ENCODE peak calls at places on chromosome 20, in five cellular contexts. Y, H, U, Q and Z are unnamed samples.

GRCh38 chr20:32980131-32980941 is 23.9 kb downstream of the SUN5 start:
- DNase-seq in Y (no peak), H (no peak), U (peak), Q (no peak), Z (no peak)

GRCh38 chr20:50610212-50610718 is 81.1 kb downstream of the RIPOR3 start:
- DNase-seq in Y (no peak), H (no peak), U (peak), Q (no peak), Z (no peak)

GRCh38 chr20:64033981-64034493 is 1.9 kb upstream of the C20orf204 start:
- DNase-seq in Y (no peak), H (no peak), U (no peak), Q (no peak), Z (no peak)

GRCh38 chr20:15739056-15739455 is 834.2 kb downstream of the KIF16B start:
- DNase-seq in Y (no peak), H (no peak), U (no peak), Q (no peak), Z (no peak)

GRCh38 chr20:10848810-10849370 is 175.1 kb upstream of the JAG1 start:
- DNase-seq in Y (peak), H (no peak), U (peak), Q (peak), Z (no peak)

GRCh38 chr20:8812818-8813217 is 256.1 kb upstream of the PLCB4 start:
- DNase-seq in Y (no peak), H (peak), U (no peak), Q (peak), Z (no peak)

GRCh38 chr20:60629206-60629605 is 622.9 kb upstream of the CDH4 start:
- DNase-seq in Y (no peak), H (no peak), U (no peak), Q (no peak), Z (no peak)

GRCh38 chr20:57600324-57601210 is 19.7 kb downstream of the ZBP1 start:
- DNase-seq in Y (no peak), H (no peak), U (no peak), Q (no peak), Z (no peak)

GRCh38 chr20:52082612-52083011 is 109.0 kb downstream of the ZFP64 start:
- DNase-seq in Y (no peak), H (no peak), U (no peak), Q (no peak), Z (no peak)

GRCh38 chr20:37526839-37527637 is 638 bp downstream of the BLCAP start:
- DNase-seq in Y (no peak), H (no peak), U (no peak), Q (no peak), Z (no peak)

GRCh38 chr20:37525810-37526209 is 1.9 kb downstream of the BLCAP start:
- DNase-seq in Y (no peak), H (no peak), U (no peak), Q (no peak), Z (no peak)

GRCh38 chr20:37527638-37528441 is at the start of gene BLCAP:
- DNase-seq in Y (peak), H (peak), U (peak), Q (peak), Z (peak)

GRCh38 chr20:37524859-37525708 is 2.6 kb downstream of the BLCAP start:
- DNase-seq in Y (no peak), H (no peak), U (no peak), Q (no peak), Z (no peak)

GRCh38 chr20:37526238-37526838 is 1.3 kb downstream of the BLCAP start:
- DNase-seq in Y (no peak), H (peak), U (peak), Q (peak), Z (peak)
- TF ChIP-seq SUZ12 in Y (no peak), H (no peak), U (no peak), Q (no peak), Z (no peak)

DNA sequence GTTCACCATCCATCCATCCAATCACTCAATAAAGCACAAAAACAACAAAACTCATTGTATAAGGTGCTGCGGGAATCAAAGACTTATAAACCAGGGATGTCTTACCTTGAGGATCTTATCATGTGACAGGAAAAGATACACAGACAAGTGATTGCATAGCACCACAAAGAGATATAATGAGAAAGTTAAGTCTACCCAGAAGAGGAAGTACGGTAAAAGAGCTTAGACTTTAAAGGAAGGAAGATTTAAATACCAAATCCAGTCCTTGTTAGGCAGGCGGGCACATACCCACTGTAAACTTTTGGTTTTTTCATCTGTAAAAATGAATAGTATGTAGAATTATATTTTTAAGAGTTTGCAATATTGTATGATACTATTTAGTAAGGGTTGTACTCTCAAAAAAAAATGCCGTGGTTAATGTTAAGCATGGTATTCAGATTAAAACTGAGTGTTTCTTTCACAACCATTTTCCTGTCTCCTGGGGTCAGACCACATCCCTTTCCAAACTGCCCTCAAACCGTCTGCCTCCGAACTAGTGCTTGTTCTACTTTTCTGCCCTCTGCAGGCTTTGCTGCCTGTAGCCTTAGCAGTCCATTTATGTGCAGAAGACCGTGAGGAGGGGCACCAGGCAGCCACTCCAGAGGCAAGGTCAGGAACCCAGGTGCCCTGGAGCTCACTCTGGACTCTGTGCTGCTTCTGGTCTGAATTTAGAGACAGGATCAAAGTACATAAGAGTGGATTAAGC is 179.5 kb upstream of the SYNDIG1 start:
- DNase-seq in Y (no peak), H (no peak), U (no peak), Q (no peak), Z (no peak)
- TF ChIP-seq SUZ12 in Y (no peak), H (no peak), U (no peak), Q (no peak), Z (no peak)

GRCh38 chr20:6714202-6714800 is 53.2 kb upstream of the BMP2 start:
- DNase-seq in Y (no peak), H (no peak), U (no peak), Q (no peak), Z (no peak)

GRCh38 chr20:6709865-6710595 is 57.5 kb upstream of the BMP2 start:
- DNase-seq in Y (no peak), H (no peak), U (peak), Q (no peak), Z (no peak)

GRCh38 chr20:6715350-6716063 is 52.0 kb upstream of the BMP2 start:
- DNase-seq in Y (no peak), H (no peak), U (no peak), Q (no peak), Z (no peak)

GRCh38 chr20:6708010-6708409 is 59.5 kb upstream of the BMP2 start:
- DNase-seq in Y (no peak), H (no peak), U (no peak), Q (peak), Z (no peak)

DNA sequence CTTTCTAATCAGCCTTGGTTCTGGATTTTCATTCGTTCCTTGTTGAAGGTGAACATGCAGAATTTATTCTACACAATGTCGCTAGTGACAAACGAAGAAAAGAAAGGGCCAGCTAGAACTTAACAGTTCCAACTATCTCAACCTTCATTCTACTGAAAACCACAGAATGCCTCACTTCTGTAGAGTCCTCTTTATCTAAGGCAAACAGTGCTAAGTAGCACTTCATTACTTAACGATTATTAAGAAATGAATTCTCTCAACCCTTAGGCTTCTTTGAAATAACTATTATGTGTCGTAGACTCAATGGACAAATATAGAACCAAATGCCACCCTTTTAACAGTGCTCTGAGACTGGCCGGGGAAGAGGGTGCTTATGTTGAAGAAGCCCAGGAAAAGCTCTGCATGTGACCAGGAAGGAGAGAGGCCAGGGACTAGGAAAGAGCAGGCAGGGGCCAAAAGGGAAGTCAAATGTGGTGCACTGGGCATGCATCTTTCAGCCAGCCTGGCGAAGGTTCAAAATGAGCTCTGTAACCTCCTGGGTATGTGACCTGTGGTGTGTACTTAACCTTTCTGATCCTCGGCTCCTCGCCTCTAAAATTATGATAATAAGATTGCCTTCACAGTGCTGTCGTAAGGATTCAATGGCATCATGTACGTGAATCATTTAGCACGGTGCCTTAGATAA is 55.4 kb upstream of the BMP2 start:
- DNase-seq in Y (no peak), H (no peak), U (no peak), Q (no peak), Z (no peak)
- TF ChIP-seq SUZ12 in Y (no peak), H (no peak), U (no peak), Q (no peak), Z (no peak)

GRCh38 chr20:44739952-44740351 is 5.7 kb upstream of the KCNK15 start:
- DNase-seq in Y (no peak), H (no peak), U (no peak), Q (no peak), Z (no peak)
- TF ChIP-seq SUZ12 in Y (no peak), H (no peak), U (no peak), Q (no peak), Z (no peak)

GRCh38 chr20:3238616-3239025 is 369 bp downstream of the SLC4A11 start:
- DNase-seq in Y (no peak), H (no peak), U (no peak), Q (no peak), Z (peak)

GRCh38 chr20:3237958-3238615 is 903 bp downstream of the SLC4A11 start:
- DNase-seq in Y (no peak), H (peak), U (no peak), Q (no peak), Z (no peak)

GRCh38 chr20:3240776-3241363 is 1.9 kb upstream of the SLC4A11 start:
- DNase-seq in Y (no peak), H (no peak), U (no peak), Q (no peak), Z (no peak)

GRCh38 chr20:3239867-3240775 is 1.1 kb upstream of the SLC4A11 start:
- DNase-seq in Y (no peak), H (peak), U (no peak), Q (no peak), Z (no peak)

GRCh38 chr20:3239026-3239866 is at the start of gene SLC4A11:
- DNase-seq in Y (no peak), H (peak), U (peak), Q (peak), Z (peak)
- TF ChIP-seq SUZ12 in Y (no peak), H (no peak), U (no peak), Q (no peak), Z (no peak)

GRCh38 chr20:25580711-25581110 is 4.6 kb downstream of the NINL start:
- DNase-seq in Y (no peak), H (no peak), U (no peak), Q (no peak), Z (no peak)
- TF ChIP-seq SUZ12 in Y (no peak), H (no peak), U (no peak), Q (no peak), Z (no peak)

DNA sequence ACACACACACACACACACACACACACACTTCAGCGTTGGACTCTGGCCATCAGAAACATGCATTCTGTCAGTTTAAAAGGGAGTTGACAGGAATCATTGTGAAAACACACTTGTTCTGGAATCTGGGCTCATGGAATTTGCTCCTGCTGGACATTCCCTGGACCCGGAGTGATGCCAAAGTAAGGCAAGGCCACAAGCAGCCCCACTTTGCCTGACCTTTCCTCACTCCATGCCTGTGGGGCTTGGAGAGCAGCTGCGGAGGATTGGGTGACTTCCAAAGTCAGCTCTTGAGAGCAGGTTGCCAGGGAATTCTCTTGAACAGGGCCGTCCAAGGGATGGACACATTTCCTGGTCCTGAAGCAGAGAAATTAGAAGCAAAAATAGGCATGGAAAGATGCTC is 39.4 kb upstream of the FERMT1 start:
- DNase-seq in Y (no peak), H (no peak), U (no peak), Q (no peak), Z (no peak)
- TF ChIP-seq SUZ12 in Y (no peak), H (no peak), U (no peak), Q (no peak), Z (no peak)

GRCh38 chr20:59581983-59582679 is 22.2 kb upstream of the PHACTR3 start:
- DNase-seq in Y (no peak), H (no peak), U (no peak), Q (no peak), Z (no peak)

GRCh38 chr20:59585714-59586404 is 18.5 kb upstream of the PHACTR3 start:
- DNase-seq in Y (no peak), H (no peak), U (no peak), Q (no peak), Z (no peak)

GRCh38 chr20:59580991-59581401 is 23.3 kb upstream of the PHACTR3 start:
- DNase-seq in Y (no peak), H (no peak), U (no peak), Q (no peak), Z (no peak)

GRCh38 chr20:59584278-59584925 is 19.9 kb upstream of the PHACTR3 start:
- DNase-seq in Y (no peak), H (no peak), U (no peak), Q (no peak), Z (no peak)

DNA sequence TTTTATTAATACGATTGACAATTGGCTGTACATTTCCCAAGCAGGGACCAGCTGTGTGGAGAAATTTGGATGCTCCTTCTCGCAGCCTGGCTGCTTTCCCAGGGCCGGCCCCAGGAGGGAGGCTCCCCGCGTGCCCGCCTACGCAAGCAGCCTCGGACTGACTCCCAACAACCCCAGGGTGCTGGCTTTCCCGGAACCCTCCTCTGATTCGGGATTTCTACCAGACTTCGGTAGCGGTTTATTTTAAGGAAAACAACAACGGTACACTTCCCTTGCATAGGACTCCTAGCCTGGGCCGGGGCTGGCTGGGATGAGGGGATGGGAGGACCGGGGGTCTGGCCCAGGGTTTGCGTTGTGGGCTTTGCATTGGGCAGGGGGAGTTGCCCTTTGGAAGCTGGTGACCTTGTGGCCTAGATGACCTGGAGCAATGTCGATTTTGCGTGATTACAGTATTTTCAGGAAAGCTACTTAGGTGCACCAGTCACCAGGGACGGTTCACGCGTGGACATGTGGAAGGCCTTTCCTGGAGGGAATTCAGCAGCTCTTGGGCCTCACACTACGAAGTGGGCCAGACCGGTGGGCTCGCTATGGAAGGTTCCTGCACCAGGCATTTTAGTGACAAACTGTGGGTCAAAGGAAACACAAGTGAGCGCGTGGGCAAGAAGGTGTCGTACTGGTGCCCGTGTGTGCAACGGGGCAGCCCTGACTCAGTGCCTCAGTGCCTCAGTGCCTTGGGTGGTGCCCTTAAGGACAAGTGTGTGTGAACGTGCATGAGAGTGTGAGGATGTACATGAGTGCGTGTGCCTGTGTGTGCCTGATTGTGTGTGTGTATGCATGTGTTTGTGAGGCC is 20.7 kb upstream of the PHACTR3 start:
- DNase-seq in Y (no peak), H (no peak), U (no peak), Q (no peak), Z (no peak)
- TF ChIP-seq SUZ12 in Y (no peak), H (no peak), U (no peak), Q (no peak), Z (no peak)